ENCODE peak calls at places on chromosomes 13 and 19, in four cellular contexts. J is neural progenitor cell, A is keratinocyte, F is AG04450. M is an unnamed sample.

GRCh38 chr19:42154471-42155323 is 22.5 kb upstream of the POU2F2 start:
- DNase-seq in J (no peak), F (no peak), A (no peak), M (no peak)

GRCh38 chr13:77740931-77741586 is 43.6 kb downstream of the SLAIN1 start:
- DNase-seq in A (no peak), J (no peak), F (no peak), M (no peak)

GRCh38 chr19:13849991-13850909 is 26.7 kb upstream of the NANOS3 start:
- DNase-seq in J (peak), A (no peak), F (no peak), M (no peak)

GRCh38 chr19:6551607-6552450 is 21.0 kb downstream of the TNFSF9 start:
- DNase-seq in A (no peak), F (no peak), J (peak), M (no peak)

GRCh38 chr13:45621950-45622349 is 6.4 kb upstream of the ERICH6B start:
- DNase-seq in A (no peak), F (no peak), J (peak), M (no peak)

GRCh38 chr19:41575998-41576397 is at the start of gene CEACAM21:
- DNase-seq in J (no peak), A (no peak), F (no peak), M (no peak)

GRCh38 chr13:45047394-45048328 is 58.3 kb downstream of the GPALPP1 start:
- DNase-seq in F (peak), A (peak), J (peak), M (peak)

GRCh38 chr19:36125557-36125956 is 10.3 kb downstream of the TBCB start:
- DNase-seq in F (no peak), A (no peak), J (no peak), M (no peak)

GRCh38 chr13:27362064-27362751 is 62.2 kb upstream of the GTF3A start:
- DNase-seq in A (no peak), F (peak), J (peak), M (no peak)

GRCh38 chr13:114072421-114072820 is 60.0 kb downstream of the RASA3 start:
- DNase-seq in A (no peak), F (no peak), J (no peak), M (no peak)

GRCh38 chr13:44373601-44374347 is at the start of gene SERP2:
- DNase-seq in A (no peak), F (no peak), J (peak), M (no peak)

GRCh38 chr19:58553799-58554493 is 959 bp downstream of the CHMP2A start:
- DNase-seq in A (no peak), F (no peak), J (no peak), M (no peak)

DNA sequence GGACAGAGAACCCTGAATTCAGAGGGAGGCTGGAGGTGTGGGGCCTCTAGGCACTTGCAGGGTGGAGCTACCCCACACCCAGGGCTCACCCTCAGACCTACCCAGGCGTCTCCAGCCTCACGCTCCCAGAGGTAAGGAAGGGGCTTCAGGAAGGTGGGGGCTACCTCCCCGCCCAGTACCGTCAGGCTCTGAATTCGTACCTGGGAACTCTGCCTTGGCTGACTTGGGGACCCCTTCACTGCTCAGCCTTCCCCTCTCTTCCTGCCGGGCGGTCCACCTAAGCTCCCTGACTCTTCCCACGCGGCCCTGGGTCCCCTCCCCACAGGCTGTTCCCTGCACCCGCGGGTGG is 28.5 kb upstream of the PARP4 start:
- DNase-seq in F (no peak), J (no peak), A (no peak), M (no peak)
- TF ChIP-seq CTCF in F (no peak), J (no peak), A (no peak), M (no peak)

GRCh38 chr19:311813-312261 is 20.6 kb upstream of the PLPP2 start:
- DNase-seq in J (peak), F (no peak), A (no peak), M (no peak)
- H3K4me3 ChIP-seq in J (no peak), F (no peak), A (no peak), M (no peak)

GRCh38 chr13:41059466-41059865 is 1.8 kb upstream of the WBP4 start:
- DNase-seq in A (no peak), J (no peak), F (no peak), M (no peak)

GRCh38 chr13:41061075-41061913 is at the start of gene WBP4:
- DNase-seq in F (peak), J (peak), A (peak), M (peak)

GRCh38 chr13:41060723-41061074 is 610 bp upstream of the WBP4 start:
- DNase-seq in J (peak), F (no peak), A (no peak), M (no peak)

GRCh38 chr13:41058229-41059070 is 2.9 kb upstream of the WBP4 start:
- DNase-seq in J (no peak), A (no peak), F (no peak), M (no peak)

DNA sequence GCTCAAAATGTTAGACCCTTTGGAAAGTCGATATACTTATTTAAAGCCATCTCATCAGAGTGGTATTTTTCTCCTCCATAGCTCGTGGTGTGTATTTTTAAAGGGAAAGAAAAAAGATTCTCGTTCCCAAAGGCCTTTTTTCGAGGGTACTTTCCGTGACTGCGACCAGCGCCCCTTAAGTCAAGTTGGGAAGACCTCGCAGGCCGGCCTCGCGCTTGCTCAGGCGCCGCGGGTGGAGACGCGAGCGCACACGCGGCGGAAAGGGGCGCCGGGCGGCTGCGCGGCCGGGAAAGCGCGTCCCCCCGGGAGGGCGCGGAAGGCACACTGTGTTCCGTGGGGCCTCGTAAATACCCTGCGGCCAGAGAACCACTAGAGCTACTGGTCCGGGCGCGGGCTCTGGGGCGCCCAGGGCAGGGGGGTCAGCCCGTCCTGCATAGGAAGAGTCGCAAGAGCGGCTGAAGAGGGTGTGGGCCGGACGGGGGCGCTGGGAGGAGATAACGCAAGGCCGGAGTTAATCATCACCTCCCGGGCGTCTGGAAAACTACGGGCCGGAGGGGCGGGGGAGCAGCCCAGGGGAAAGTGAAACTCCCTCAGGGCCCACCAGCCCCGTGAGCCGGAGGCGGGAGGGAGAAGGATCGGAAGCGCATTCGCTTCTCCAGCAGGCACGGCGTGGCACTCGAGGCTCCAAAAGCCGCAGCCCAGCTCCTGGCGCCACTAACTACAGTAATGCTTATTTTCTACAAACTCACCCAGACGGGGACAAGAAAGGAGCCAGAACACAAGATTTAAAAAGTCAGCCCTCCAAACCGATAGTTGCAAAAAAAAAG is 1.2 kb upstream of the WBP4 start:
- DNase-seq in A (no peak), F (peak), J (peak), M (peak)
- TF ChIP-seq CTCF in A (peak), F (peak), J (peak), M (peak)

GRCh38 chr19:33804021-33804799 is 7.5 kb downstream of the KCTD15 start:
- DNase-seq in F (no peak), A (peak), J (no peak), M (peak)

GRCh38 chr19:33802801-33803200 is 6.1 kb downstream of the KCTD15 start:
- DNase-seq in F (no peak), A (no peak), J (no peak), M (no peak)

GRCh38 chr19:33802001-33802400 is 5.3 kb downstream of the KCTD15 start:
- DNase-seq in A (no peak), F (no peak), J (no peak), M (no peak)

GRCh38 chr19:33805313-33805712 is 8.6 kb downstream of the KCTD15 start:
- DNase-seq in J (no peak), F (no peak), A (no peak), M (no peak)

DNA sequence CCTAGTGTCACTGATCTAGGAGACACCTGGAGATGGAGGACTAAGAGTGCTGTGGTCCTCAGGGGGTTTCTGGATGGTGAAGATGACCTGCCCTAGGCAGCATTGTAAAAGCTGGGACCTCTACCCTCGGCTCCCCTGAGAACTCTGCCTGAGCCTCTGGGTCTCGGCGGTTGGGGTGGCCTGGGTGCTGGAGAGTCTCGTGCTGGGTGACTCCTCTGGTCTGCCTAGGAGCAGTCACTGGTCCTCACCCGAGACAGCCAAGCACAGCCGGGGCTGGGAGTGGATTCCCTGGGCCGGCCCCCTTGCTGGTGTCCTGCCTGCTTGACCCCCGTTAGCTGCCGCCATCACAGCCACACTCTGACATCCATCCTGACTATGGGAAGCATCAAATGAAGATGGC is 6.7 kb downstream of the KCTD15 start:
- DNase-seq in F (no peak), A (no peak), J (no peak), M (no peak)
- H3K4me3 ChIP-seq in F (no peak), A (no peak), J (no peak), M (no peak)

M was measured in epithelial cell of proximal tubule.